ENCODE peak calls at places on chromosomes 4 and X, in six cellular contexts. W is heart right ventricle; N is adrenal gland; E is ovary; T is sigmoid colon; Z is CD8-positive, alpha-beta memory T cell. A is an unnamed sample.

GRCh38 chrX:22323541-22323940 is 50.8 kb downstream of the CBLL2 start:
- DNase-seq in E (no peak), N (no peak), W (no peak), Z (no peak), T (no peak), A (no peak)

GRCh38 chr4:138835833-138836521 is 179.6 kb upstream of the NOCT start:
- DNase-seq in W (peak; percentile 50), E (no peak), Z (no peak), T (no peak), N (no peak), A (no peak)

GRCh38 chrX:40009462-40009851 is 88.3 kb downstream of the BCOR start:
- DNase-seq in N (no peak), Z (no peak), E (no peak), W (no peak), T (no peak), A (peak; percentile 65)

GRCh38 chrX:12819231-12819630 is 28.0 kb downstream of the PRPS2 start:
- DNase-seq in E (no peak), T (no peak), Z (no peak), N (no peak), W (no peak), A (no peak)

GRCh38 chr4:141077611-141078225 is 55.6 kb downstream of the RNF150 start:
- DNase-seq in E (no peak), N (peak; percentile 16), W (peak; percentile 18), Z (no peak), T (no peak), A (no peak)

GRCh38 chrX:111823068-111823467 is 52.9 kb upstream of the TRPC5OS start:
- DNase-seq in E (no peak), Z (no peak), W (no peak), T (no peak), N (no peak), A (no peak)

GRCh38 chr4:11367371-11367770 is 61.3 kb downstream of the HS3ST1 start:
- DNase-seq in E (peak; percentile 93), Z (no peak), W (peak; percentile 52), T (peak; percentile 93), N (peak; percentile 85), A (no peak)

GRCh38 chr4:112523764-112524505 is 8.0 kb upstream of the NEUROG2 start:
- DNase-seq in E (peak; percentile 38), T (no peak), W (peak; percentile 65), N (no peak), Z (peak; percentile 70), A (peak; percentile 70)

GRCh38 chr4:154471924-154472323 is 19.7 kb downstream of the DCHS2 start:
- DNase-seq in E (no peak), Z (no peak), T (peak; percentile 70), N (no peak), W (no peak), A (no peak)

GRCh38 chr4:180860136-180860720 is 1383.0 kb upstream of the TENM3 start:
- DNase-seq in T (no peak), W (no peak), E (no peak), Z (no peak), N (no peak), A (no peak)

GRCh38 chrX:82134378-82134777 is 932.5 kb downstream of the SH3BGRL start:
- DNase-seq in Z (no peak), N (no peak), E (no peak), T (no peak), W (no peak), A (no peak)

GRCh38 chr4:133151681-133152329 is 2.7 kb downstream of the PCDH10 start:
- DNase-seq in Z (no peak), N (no peak), W (no peak), E (no peak), T (peak; percentile 62), A (peak; percentile 75)

GRCh38 chrX:11398785-11399184 is 105.6 kb downstream of the AMELX start:
- DNase-seq in T (no peak), W (no peak), Z (no peak), N (no peak), E (no peak), A (no peak)

GRCh38 chrX:82742351-82742750 is 765.7 kb upstream of the POU3F4 start:
- DNase-seq in E (no peak), W (no peak), T (no peak), Z (no peak), N (no peak), A (no peak)

GRCh38 chrX:95585321-95585720 is 1099.3 kb upstream of the DIAPH2 start:
- DNase-seq in T (no peak), N (peak; percentile 50), Z (no peak), W (no peak), E (no peak), A (no peak)

GRCh38 chr4:6806924-6807676 is 24.6 kb downstream of the KIAA0232 start:
- DNase-seq in W (no peak), T (no peak), Z (no peak), N (no peak), E (no peak), A (no peak)

GRCh38 chr4:1078490-1078889 is 34.9 kb downstream of the RNF212 start:
- DNase-seq in E (no peak), W (no peak), Z (no peak), T (no peak), N (no peak), A (no peak)

GRCh38 chr4:1075266-1075665 is 38.1 kb downstream of the RNF212 start:
- DNase-seq in T (no peak), N (no peak), Z (no peak), W (no peak), E (no peak), A (no peak)

GRCh38 chr4:1074077-1074476 is 39.3 kb downstream of the RNF212 start:
- DNase-seq in Z (no peak), E (no peak), N (no peak), W (no peak), T (no peak), A (no peak)

GRCh38 chr4:1077711-1078477 is 35.5 kb downstream of the RNF212 start:
- DNase-seq in N (no peak), W (no peak), Z (no peak), E (no peak), T (no peak), A (no peak)

DNA sequence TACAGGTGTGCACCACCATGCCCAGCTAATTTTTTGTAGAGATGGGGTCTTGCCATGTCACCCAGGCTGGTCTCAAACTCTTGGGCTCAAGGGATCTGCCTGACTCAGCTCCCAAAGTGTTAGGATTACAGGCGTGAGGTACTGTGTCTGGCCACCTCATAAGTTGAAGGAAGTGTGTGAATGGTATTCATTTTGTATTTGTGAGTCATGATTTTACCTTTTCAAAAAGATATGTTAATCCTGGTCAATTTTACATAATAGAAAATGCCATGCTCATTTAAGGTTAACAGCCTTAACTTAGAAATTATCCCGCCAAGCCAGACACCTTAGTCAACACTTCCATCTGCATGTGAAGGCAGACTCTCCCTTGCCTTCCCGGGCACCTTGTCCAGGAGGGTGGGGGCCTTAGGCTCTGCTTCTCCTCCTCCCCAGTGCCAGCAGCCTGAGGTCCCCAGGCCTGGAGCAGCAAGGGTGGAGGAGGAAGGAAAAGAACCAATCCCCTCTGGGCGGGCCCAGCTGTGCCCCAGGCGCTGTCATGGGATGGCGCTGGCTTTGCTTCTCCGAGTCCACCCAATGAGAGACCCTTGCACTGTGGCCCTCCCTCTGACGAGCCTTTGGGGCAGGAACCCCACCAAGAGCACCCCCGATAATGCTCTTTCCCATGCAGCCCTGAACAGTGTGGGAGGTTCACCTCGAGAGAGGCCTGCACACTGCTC is 37.4 kb downstream of the RNF212 start:
- DNase-seq in W (no peak), Z (no peak), E (no peak), N (no peak), T (no peak), A (no peak)
- H3K4me1 ChIP-seq in W (no peaks in the 10 kb centered on the region), Z (no peaks in the 10 kb centered on the region), E (no peaks in the 10 kb centered on the region), N (no peaks in the 10 kb centered on the region), T (no peaks in the 10 kb centered on the region), A (no peaks in the 10 kb centered on the region)

DNA sequence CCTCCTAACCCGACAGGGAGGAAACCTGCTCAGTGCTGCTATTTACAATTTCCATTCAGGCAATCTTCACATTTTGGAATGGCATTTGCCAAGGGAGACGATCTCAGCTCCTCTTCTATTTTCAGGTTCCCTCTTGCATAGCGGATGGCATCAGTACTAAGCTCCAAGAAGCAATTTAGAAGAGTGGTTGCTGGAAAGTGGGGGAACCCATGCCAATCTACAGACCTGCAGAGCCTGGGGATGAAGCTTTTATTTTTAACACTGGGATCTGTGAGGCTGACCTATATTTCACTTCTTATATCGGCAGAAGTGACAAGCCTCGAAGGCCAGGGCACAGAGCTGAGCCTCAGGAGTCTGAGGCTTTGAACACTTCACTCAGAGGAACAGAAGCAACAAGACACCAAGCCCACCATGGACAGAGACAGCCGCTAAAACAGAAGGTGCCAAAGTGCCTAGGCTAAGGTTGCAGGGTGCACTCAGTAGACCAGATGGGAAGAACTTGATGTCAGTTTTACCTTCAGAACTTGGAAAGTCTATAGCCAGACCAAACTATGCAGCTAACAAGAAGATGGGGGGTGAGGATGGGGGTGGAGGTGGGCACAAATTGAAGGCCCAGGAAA is 43.9 kb downstream of the SCD5 start:
- DNase-seq in N (no peak), E (no peak), T (no peak), W (no peak), Z (no peak), A (no peak)
- H3K4me1 ChIP-seq in N (peaks cover 37% of the 10 kb centered on the region), E (peaks cover 29% of the 10 kb centered on the region), T (peaks cover 21% of the 10 kb centered on the region), W (peaks cover 32% of the 10 kb centered on the region), Z (no peaks in the 10 kb centered on the region), A (no peaks in the 10 kb centered on the region)

GRCh38 chr4:87019898-87020297 is 85.1 kb downstream of the AFF1 start:
- DNase-seq in E (no peak), T (no peak), N (no peak), Z (no peak), W (no peak), A (no peak)

GRCh38 chr4:87025023-87025613 is 90.3 kb downstream of the AFF1 start:
- DNase-seq in N (no peak), T (no peak), Z (no peak), E (no peak), W (no peak), A (no peak)

GRCh38 chr4:87025614-87026041 is 90.8 kb downstream of the AFF1 start:
- DNase-seq in Z (no peak), E (no peak), T (no peak), N (no peak), W (no peak), A (no peak)

GRCh38 chr4:87026795-87027495 is 92.1 kb downstream of the AFF1 start:
- DNase-seq in Z (no peak), W (no peak), N (no peak), T (no peak), E (no peak), A (no peak)

GRCh38 chr4:87024181-87024580 is 89.4 kb downstream of the AFF1 start:
- DNase-seq in E (no peak), N (no peak), Z (no peak), W (no peak), T (no peak), A (no peak)
- H3K4me1 ChIP-seq in E (peaks cover 39% of the 10 kb centered on the region), N (peaks cover 31% of the 10 kb centered on the region), Z (peaks cover 21% of the 10 kb centered on the region), W (peaks cover 90% of the 10 kb centered on the region), T (peaks cover 88% of the 10 kb centered on the region), A (peaks cover 20% of the 10 kb centered on the region)

GRCh38 chr4:8159522-8160232 is 1.1 kb upstream of the ABLIM2 start:
- DNase-seq in W (no peak), N (no peak), E (no peak), Z (no peak), T (no peak), A (no peak)

GRCh38 chr4:8158710-8159521 is at the start of gene ABLIM2:
- DNase-seq in N (peak; percentile 99), T (peak; percentile 99), E (peak; percentile 97), W (peak; percentile 99), Z (peak; percentile 99), A (peak; percentile 98)

GRCh38 chr4:8157944-8158709 is 486 bp downstream of the ABLIM2 start:
- DNase-seq in N (no peak), T (no peak), E (no peak), W (no peak), Z (no peak), A (peak; percentile 82)

GRCh38 chr4:8160572-8160971 is 2.0 kb upstream of the ABLIM2 start:
- DNase-seq in E (no peak), N (no peak), Z (no peak), T (no peak), W (no peak), A (no peak)

GRCh38 chr4:8160233-8160560 is 1.6 kb upstream of the ABLIM2 start:
- DNase-seq in W (no peak), Z (no peak), N (no peak), T (no peak), E (no peak), A (peak; percentile 37)
- H3K4me1 ChIP-seq in W (peaks cover 35% of the 10 kb centered on the region), Z (peaks cover 15% of the 10 kb centered on the region), N (peaks cover 11% of the 10 kb centered on the region), T (peaks cover 24% of the 10 kb centered on the region), E (peaks cover 5% of the 10 kb centered on the region), A (peaks cover 23% of the 10 kb centered on the region)

A was measured in left lung.